ENCODE peak calls at places on chromosomes 13 and 19, in four cellular contexts. I is progenitor cell of endocrine pancreas, X is NCI-H1048, Y is anterior cingulate cortex. W is an unnamed sample.

GRCh38 chr19:703651-704446 is 4.9 kb upstream of the PALM start:
- DNase-seq in I (no peak), X (peak), Y (no peak), W (no peak)

GRCh38 chr13:42048323-42048624 is 174 bp upstream of the DGKH start:
- DNase-seq in I (no peak), X (no peak), Y (no peak), W (no peak)

GRCh38 chr13:79237981-79238380 is 168.1 kb downstream of the RBM26 start:
- DNase-seq in I (no peak), X (no peak), Y (no peak), W (no peak)

GRCh38 chr13:36275190-36276002 is 22.2 kb downstream of the CCDC169 start:
- DNase-seq in I (no peak), X (no peak), Y (no peak), W (no peak)

GRCh38 chr13:81916471-81916870 is 1575.5 kb upstream of the SPRY2 start:
- DNase-seq in I (no peak), X (no peak), Y (no peak), W (no peak)

GRCh38 chr19:52935434-52935833 is 12.2 kb upstream of the ZNF888 start:
- DNase-seq in I (no peak), X (no peak), Y (no peak), W (no peak)

GRCh38 chr13:76522083-76522755 is 364.0 kb downstream of the KCTD12 start:
- DNase-seq in I (no peak), X (no peak), Y (no peak), W (no peak)

GRCh38 chr19:12786149-12786870 is 5.0 kb upstream of the JUNB start:
- DNase-seq in I (no peak), X (no peak), Y (peak), W (peak)

GRCh38 chr13:39329182-39329639 is 273.8 kb downstream of the LHFPL6 start:
- DNase-seq in I (no peak), X (no peak), Y (no peak), W (no peak)

GRCh38 chr19:52917531-52917930 is 5.7 kb downstream of the ZNF888 start:
- DNase-seq in I (no peak), X (no peak), Y (no peak), W (no peak)

GRCh38 chr13:77390391-77390790 is 63.5 kb upstream of the MYCBP2 start:
- DNase-seq in I (no peak), X (no peak), Y (no peak), W (no peak)

GRCh38 chr13:44870456-44870929 is 118.8 kb downstream of the NUFIP1 start:
- DNase-seq in I (no peak), X (no peak), Y (no peak), W (no peak)

GRCh38 chr13:42836930-42837329 is 55.5 kb downstream of the FAM216B start:
- DNase-seq in I (no peak), X (no peak), Y (no peak), W (no peak)

GRCh38 chr19:3450796-3451411 is 29.4 kb downstream of the SMIM24 start:
- DNase-seq in I (no peak), X (no peak), Y (no peak), W (peak)

GRCh38 chr13:33610471-33611015 is 207.4 kb upstream of the RFC3 start:
- DNase-seq in I (no peak), X (peak), Y (peak), W (peak)

GRCh38 chr19:42122691-42123607 is 9.3 kb downstream of the POU2F2 start:
- DNase-seq in I (no peak), X (no peak), Y (no peak), W (no peak)

GRCh38 chr19:17234911-17235617 is 9.0 kb downstream of the OCEL1 start:
- DNase-seq in I (no peak), X (no peak), Y (no peak), W (no peak)

GRCh38 chr13:92612892-92613291 is 613.7 kb upstream of the GPC6 start:
- DNase-seq in I (no peak), X (no peak), Y (no peak), W (no peak)